ENCODE peak calls at places on chromosomes 2 and 18, in nine cellular contexts. I is AG08396; O is thoracic aorta; W is foreskin fibroblast; Z is SW 1271; H is aorta; V is renal cortical epithelial cell; J is effector memory CD4-positive, alpha-beta T cell; P is lower lobe of right lung. U is an unnamed sample.

GRCh38 chr18:46856975-46857374 is 60.3 kb downstream of the PIAS2 start:
- DNase-seq in W (no peak), P (no peak), Z (no peak), J (no peak), V (no peak), I (peak), H (no peak), O (no peak), U (peak)

GRCh38 chr18:44321868-44322590 is 358.7 kb upstream of the SETBP1 start:
- DNase-seq in Z (no peak), O (no peak), J (no peak), H (no peak), I (no peak), V (no peak), W (peak), P (no peak), U (no peak)

GRCh38 chr2:55357907-55358306 is 61.7 kb downstream of the CCDC88A start:
- DNase-seq in H (no peak), P (no peak), W (no peak), V (peak), I (no peak), O (no peak), J (no peak), Z (no peak), U (no peak)

GRCh38 chr18:74265546-74266098 is 26.1 kb downstream of the CYB5A start:
- DNase-seq in I (no peak), J (no peak), W (no peak), Z (no peak), P (no peak), V (no peak), O (no peak), H (no peak), U (peak)

GRCh38 chr18:10878703-10879102 is 270.7 kb downstream of the PIEZO2 start:
- DNase-seq in W (no peak), P (no peak), V (no peak), H (no peak), Z (no peak), J (no peak), I (no peak), O (no peak), U (no peak)

GRCh38 chr2:234699456-234699855 is 202.6 kb upstream of the ARL4C start:
- DNase-seq in W (no peak), V (no peak), I (no peak), J (no peak), P (no peak), Z (no peak), H (no peak), O (no peak), U (no peak)

GRCh38 chr2:231699006-231699405 is 9.3 kb upstream of the PTMA start:
- DNase-seq in Z (no peak), H (no peak), J (no peak), V (no peak), P (no peak), O (no peak), I (no peak), W (peak), U (no peak)

GRCh38 chr2:61597300-61598289 is 59.4 kb upstream of the XPO1 start:
- DNase-seq in I (no peak), O (no peak), V (no peak), Z (no peak), H (no peak), J (no peak), P (no peak), W (no peak), U (no peak)

GRCh38 chr2:232146294-232146693 is 184.8 kb downstream of the DIS3L2 start:
- DNase-seq in I (peak), Z (no peak), V (no peak), P (no peak), W (peak), J (no peak), O (no peak), H (no peak), U (no peak)

GRCh38 chr2:232903989-232904388 is 33.9 kb downstream of the SNORC start:
- DNase-seq in H (no peak), W (no peak), I (no peak), V (no peak), J (no peak), P (no peak), Z (no peak), O (no peak), U (no peak)

GRCh38 chr2:219444566-219445091 is 10.0 kb downstream of the SPEG start:
- DNase-seq in I (no peak), O (no peak), H (no peak), P (no peak), Z (no peak), J (no peak), W (no peak), V (no peak), U (no peak)

GRCh38 chr2:23121968-23122648 is 262.9 kb upstream of the KLHL29 start:
- DNase-seq in P (no peak), W (no peak), I (no peak), J (no peak), Z (no peak), O (no peak), V (peak), H (no peak), U (no peak)

GRCh38 chr2:227462972-227463931 is 8.7 kb upstream of the AGFG1 start:
- DNase-seq in W (no peak), H (no peak), P (no peak), O (no peak), J (no peak), Z (no peak), V (no peak), I (no peak), U (no peak)

GRCh38 chr2:20188851-20189250 is 36.1 kb downstream of the SDC1 start:
- DNase-seq in I (no peak), V (no peak), Z (no peak), W (no peak), J (no peak), O (no peak), H (no peak), P (no peak), U (no peak)

GRCh38 chr2:10327896-10328666 is 25.4 kb downstream of the HPCAL1 start:
- DNase-seq in H (peak), P (no peak), J (no peak), V (no peak), Z (no peak), I (no peak), O (no peak), W (no peak), U (peak)

GRCh38 chr2:197514754-197515153 is 1.1 kb upstream of the MOB4 start:
- DNase-seq in H (no peak), O (no peak), W (peak), J (no peak), P (no peak), V (peak), I (no peak), Z (no peak), U (no peak)

GRCh38 chr2:165348441-165348840 is 109.2 kb downstream of the SCN2A start:
- DNase-seq in P (no peak), I (no peak), O (no peak), H (no peak), V (no peak), Z (no peak), J (no peak), W (no peak), U (no peak)

GRCh38 chr2:138930571-138930970 is 150.4 kb upstream of the NXPH2 start:
- DNase-seq in Z (no peak), P (no peak), W (no peak), O (no peak), V (no peak), H (no peak), I (no peak), J (no peak), U (no peak)

U was measured in SJCRH30.